ENCODE peak calls at places on chromosome 7, in six cellular contexts. X, B, K, M, G and P are unnamed samples.

GRCh38 chr7:87216701-87217508 is 2.6 kb downstream of the TMEM243 start:
- ATAC-seq in G (no peak), M (peak; percentile 52), K (no peak), X (no peak), B (no peak), P (no peak)

GRCh38 chr7:7369134-7369533 is 166.5 kb downstream of the COL28A1 start:
- ATAC-seq in K (no peak), G (no peak), B (no peak), X (no peak), M (no peak), P (no peak)

GRCh38 chr7:28316489-28316888 is 95.8 kb upstream of the CREB5 start:
- ATAC-seq in B (no peak), M (no peak), X (no peak), G (no peak), K (no peak), P (no peak)

GRCh38 chr7:90958669-90959068 is 305.6 kb upstream of the FZD1 start:
- ATAC-seq in G (no peak), K (no peak), M (no peak), X (no peak), B (no peak), P (no peak)

GRCh38 chr7:99109108-99110051 is 34.5 kb downstream of the SMURF1 start:
- ATAC-seq in G (no peak), B (peak; percentile 90), K (peak; percentile 67), X (peak; percentile 20), M (no peak), P (no peak)

GRCh38 chr7:117777335-117778150 is 95.7 kb downstream of the CTTNBP2 start:
- ATAC-seq in G (no peak), M (no peak), K (no peak), B (no peak), X (no peak), P (no peak)

GRCh38 chr7:48285365-48285764 is 114.1 kb downstream of the ABCA13 start:
- ATAC-seq in G (no peak), M (no peak), K (no peak), B (no peak), X (no peak), P (no peak)

GRCh38 chr7:20650782-20651181 is 35.3 kb downstream of the ABCB5 start:
- ATAC-seq in X (no peak), K (no peak), M (no peak), B (no peak), G (no peak), P (no peak)

GRCh38 chr7:142321391-142321790 is 63.5 kb upstream of the PRSS58 start:
- ATAC-seq in B (no peak), M (no peak), G (no peak), K (no peak), X (no peak), P (no peak)

GRCh38 chr7:130446285-130446684 is 5.5 kb upstream of the CEP41 start:
- ATAC-seq in M (no peak), G (no peak), X (no peak), B (no peak), K (no peak), P (no peak)

GRCh38 chr7:113087278-113087998 is 811 bp upstream of the GPR85 start:
- ATAC-seq in G (peak; percentile 57), B (no peak), K (peak; percentile 29), M (peak; percentile 61), X (peak; percentile 94), P (peak; percentile 62)

GRCh38 chr7:126574276-126574675 is 678.5 kb downstream of the GRM8 start:
- ATAC-seq in G (no peak), M (no peak), K (peak; percentile 84), B (no peak), X (no peak), P (peak; percentile 40)

GRCh38 chr7:144873316-144873845 is 37.5 kb upstream of the TPK1 start:
- ATAC-seq in G (no peak), X (peak; percentile 67), K (no peak), B (no peak), M (no peak), P (no peak)

GRCh38 chr7:29977926-29978652 is 11.5 kb downstream of the SCRN1 start:
- ATAC-seq in G (no peak), X (peak; percentile 96), B (peak; percentile 89), M (peak; percentile 37), K (peak; percentile 89), P (no peak)

GRCh38 chr7:31253486-31253885 is 87.0 kb downstream of the NEUROD6 start:
- ATAC-seq in X (no peak), K (no peak), M (no peak), G (no peak), B (no peak), P (no peak)

GRCh38 chr7:16106869-16107268 is 314.5 kb downstream of the CRPPA start:
- ATAC-seq in X (no peak), B (no peak), K (no peak), M (no peak), G (no peak), P (no peak)

GRCh38 chr7:45700556-45700955 is 126.4 kb downstream of the ADCY1 start:
- ATAC-seq in B (no peak), M (no peak), X (no peak), K (no peak), G (peak; percentile 35), P (peak; percentile 80)

GRCh38 chr7:77378584-77378983 is 37.6 kb downstream of the GSAP start:
- ATAC-seq in X (no peak), G (no peak), K (no peak), B (no peak), M (no peak), P (no peak)

GRCh38 chr7:44761207-44762161 is 12.8 kb downstream of the ZMIZ2 start:
- ATAC-seq in K (no peak), M (no peak), G (no peak), X (peak; percentile 98), B (no peak), P (peak; percentile 67)

GRCh38 chr7:3107889-3108570 is 64.4 kb upstream of the CARD11 start:
- ATAC-seq in G (no peak), K (no peak), B (no peak), X (no peak), M (no peak), P (no peak)

GRCh38 chr7:36188923-36189322 is 35.9 kb downstream of the EEPD1 start:
- ATAC-seq in X (no peak), M (peak; percentile 10), B (no peak), K (no peak), G (no peak), P (no peak)

GRCh38 chr7:36191292-36191920 is 38.4 kb downstream of the EEPD1 start:
- ATAC-seq in K (peak; percentile 12), M (peak; percentile 47), X (no peak), B (no peak), G (no peak), P (no peak)

GRCh38 chr7:36190447-36191291 is 37.6 kb downstream of the EEPD1 start:
- ATAC-seq in K (no peak), B (no peak), M (no peak), X (no peak), G (no peak), P (no peak)

GRCh38 chr7:36192877-36193276 is 39.8 kb downstream of the EEPD1 start:
- ATAC-seq in B (no peak), X (no peak), K (no peak), G (no peak), M (no peak), P (no peak)

DNA sequence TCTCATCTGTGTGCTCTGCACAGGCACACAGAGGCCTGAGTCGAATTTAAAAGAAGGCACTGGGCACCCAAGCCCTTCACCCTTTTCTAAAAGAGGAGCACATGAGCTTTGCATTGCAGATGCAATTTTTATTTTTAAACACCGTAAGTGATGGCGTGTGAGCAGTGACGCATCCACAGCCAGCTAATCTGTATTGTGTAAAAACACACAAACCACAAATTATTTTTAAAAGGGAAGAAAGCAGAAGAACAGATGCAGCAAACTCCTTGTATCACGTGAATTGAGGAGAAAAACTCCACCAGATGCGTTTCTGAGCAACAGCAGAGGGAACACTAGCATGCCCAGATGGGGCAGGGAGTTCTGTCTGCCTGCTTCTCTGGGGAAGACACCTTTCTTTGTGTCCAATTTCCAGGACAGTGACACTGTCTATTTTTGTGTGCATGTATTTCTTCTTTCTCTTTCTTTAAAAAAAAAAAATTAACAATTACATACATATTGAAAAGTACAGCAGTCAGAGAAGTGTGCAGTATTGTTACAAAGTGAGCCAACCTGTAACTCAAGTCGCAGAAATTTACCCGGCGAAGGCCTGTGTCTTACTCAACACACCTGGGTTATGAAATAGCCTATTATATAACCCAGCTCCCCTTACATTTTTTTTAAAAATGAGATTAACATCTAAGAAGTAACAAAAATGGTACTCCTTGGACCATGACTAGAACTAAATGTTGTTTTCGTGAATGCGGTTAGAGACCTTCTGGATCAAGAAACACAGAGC is 39.2 kb downstream of the EEPD1 start:
- ATAC-seq in K (no peak), M (peak; percentile 71), X (no peak), B (no peak), G (no peak), P (peak; percentile 48)
- TF ChIP-seq EP300 in K (no peak), M (peak; percentile 89), X (no peak), B (no peak), G (peak; percentile 73), P (no peak)

DNA sequence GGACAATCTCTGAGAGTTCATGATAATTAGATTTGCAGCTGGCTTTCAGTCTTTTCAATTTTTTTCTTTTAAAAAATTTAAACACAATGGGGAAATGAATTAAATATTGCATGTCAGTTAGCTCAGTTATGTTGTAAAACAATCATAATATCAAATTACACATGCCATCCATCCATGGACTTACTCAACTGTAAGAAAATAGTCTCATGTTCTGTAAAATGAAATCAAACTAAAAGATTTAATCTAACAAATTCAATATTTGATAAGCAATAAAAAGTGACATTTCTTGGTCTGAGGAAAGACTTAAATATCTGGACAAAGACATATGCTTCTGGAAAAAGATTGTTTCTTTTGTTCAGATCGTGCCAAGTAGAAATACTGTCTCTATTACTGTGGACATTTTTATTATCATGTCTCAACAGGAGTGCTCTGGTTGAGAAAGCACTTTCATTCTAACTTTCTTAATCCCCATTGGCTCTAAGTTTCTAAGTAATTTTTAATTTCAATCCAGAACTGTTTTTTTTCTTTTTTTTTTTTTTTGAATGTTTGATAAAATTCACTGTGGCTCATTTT is 179.2 kb upstream of the FAM3C start:
- ATAC-seq in X (no peak), K (no peak), G (no peak), B (no peak), M (no peak), P (no peak)
- TF ChIP-seq POLR2A in X (no peak), K (no peak), G (no peak), B (no peak), M (no peak), P (no peak)

DNA sequence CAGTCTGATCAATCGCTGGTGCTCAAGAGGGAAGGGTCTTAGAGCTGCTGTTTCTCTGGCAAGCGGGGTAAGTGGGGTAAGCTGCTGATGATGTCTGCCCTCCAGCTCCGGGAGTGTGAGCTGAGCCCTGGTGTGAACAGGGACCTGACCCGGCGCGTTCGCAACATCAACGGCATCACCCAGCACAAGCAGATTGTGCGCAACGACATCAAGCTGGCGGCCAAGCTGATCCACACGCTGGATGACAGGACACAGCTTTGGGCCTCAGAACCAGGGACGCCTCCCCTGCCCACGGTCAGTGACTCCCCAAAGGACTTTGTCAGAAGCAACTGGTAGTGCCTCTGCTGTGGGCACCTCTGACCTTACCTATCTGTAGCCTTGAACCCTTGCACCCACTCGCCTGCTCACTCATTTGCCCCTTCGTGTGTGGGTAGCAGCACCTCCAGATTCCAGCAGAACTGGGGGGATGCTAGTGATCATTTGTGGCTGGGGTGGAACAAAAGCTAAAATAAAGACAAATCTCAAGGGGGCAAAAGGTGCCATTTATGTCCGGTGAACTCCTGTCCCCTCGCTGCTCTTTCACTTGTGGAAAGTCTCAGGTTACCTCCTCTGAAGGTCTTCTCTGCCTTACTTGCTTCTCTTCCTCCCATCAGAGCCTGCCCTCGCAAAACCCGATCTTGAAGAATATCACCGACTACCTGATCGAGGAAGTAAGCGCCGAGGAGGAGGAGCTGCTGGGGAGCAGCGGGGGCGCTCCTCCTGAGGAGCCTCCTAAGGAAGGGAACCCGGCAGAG is 3.2 kb downstream of the UFSP1 start:
- ATAC-seq in G (no peak), M (no peak), B (no peak), X (no peak), K (no peak), P (no peak)
- TF ChIP-seq EP300 in G (no peak), M (no peak), B (no peak), X (no peak), K (no peak), P (no peak)

GRCh38 chr7:157561523-157561785 is 224.7 kb downstream of the DNAJB6 start:
- ATAC-seq in X (no peak), B (no peak), G (no peak), M (no peak), K (no peak), P (no peak)
- TF ChIP-seq POLR2A in X (no peak), B (no peak), G (no peak), M (no peak), K (no peak), P (no peak)